ENCODE peak calls at places on chromosome 13, in five cellular contexts. H, G, O, L and F are unnamed samples.

GRCh38 chr13:41186481-41186880 is 7.9 kb downstream of the KBTBD7 start:
- DNase-seq in H (no peak), G (no peak), O (no peak), L (no peak), F (no peak)

GRCh38 chr13:77521595-77522367 is 13.7 kb upstream of the SCEL start:
- DNase-seq in H (peak), G (no peak), O (no peak), L (no peak), F (no peak)

GRCh38 chr13:53129864-53130393 is 101.3 kb downstream of the OLFM4 start:
- DNase-seq in H (no peak), G (no peak), O (no peak), L (no peak), F (no peak)

GRCh38 chr13:26500618-26501320 is 56.7 kb upstream of the WASF3 start:
- DNase-seq in H (no peak), G (no peak), O (no peak), L (no peak), F (no peak)

GRCh38 chr13:23921451-23921888 is 24.2 kb upstream of the C1QTNF9B start:
- DNase-seq in H (no peak), G (no peak), O (no peak), L (peak), F (no peak)

GRCh38 chr13:60134376-60134775 is 29.4 kb downstream of the DIAPH3 start:
- DNase-seq in H (no peak), G (no peak), O (no peak), L (no peak), F (no peak)

GRCh38 chr13:35724480-35724879 is 248.0 kb upstream of the MAB21L1 start:
- DNase-seq in H (no peak), G (no peak), O (no peak), L (no peak), F (no peak)

GRCh38 chr13:99027260-99027659 is 49.4 kb upstream of the DOCK9 start:
- DNase-seq in H (no peak), G (no peak), O (peak), L (no peak), F (peak)

GRCh38 chr13:113814435-113814821 is 49.4 kb downstream of the GAS6 start:
- DNase-seq in H (no peak), G (no peak), O (no peak), L (no peak), F (no peak)

GRCh38 chr13:93388701-93389100 is 162.1 kb downstream of the GPC6 start:
- DNase-seq in H (no peak), G (no peak), O (peak), L (no peak), F (no peak)

GRCh38 chr13:31160857-31161582 is 684 bp downstream of the HSPH1 start:
- DNase-seq in H (peak), G (peak), O (no peak), L (no peak), F (peak)

GRCh38 chr13:113489549-113490495 is 689 bp downstream of the DCUN1D2 start:
- DNase-seq in H (peak), G (peak), O (peak), L (no peak), F (peak)

GRCh38 chr13:109655611-109656010 is 130.8 kb downstream of the IRS2 start:
- DNase-seq in H (no peak), G (no peak), O (no peak), L (no peak), F (no peak)

GRCh38 chr13:23799945-23800344 is 89.3 kb downstream of the MIPEP start:
- DNase-seq in H (no peak), G (no peak), O (no peak), L (no peak), F (no peak)

GRCh38 chr13:113155982-113156655 is 2.3 kb upstream of the PROZ start:
- DNase-seq in H (no peak), G (no peak), O (no peak), L (no peak), F (no peak)

GRCh38 chr13:23620211-23620610 is 50.0 kb downstream of the TNFRSF19 start:
- DNase-seq in H (no peak), G (no peak), O (no peak), L (no peak), F (no peak)

GRCh38 chr13:21060063-21060826 is 1.1 kb downstream of the LATS2 start:
- DNase-seq in H (peak), G (no peak), O (no peak), L (no peak), F (no peak)

GRCh38 chr13:97429681-97430081 is 4.3 kb upstream of the RAP2A start:
- DNase-seq in H (no peak), G (no peak), O (no peak), L (no peak), F (no peak)

GRCh38 chr13:112333756-112334543 is 42.2 kb upstream of the SPACA7 start:
- DNase-seq in H (no peak), G (no peak), O (peak), L (no peak), F (no peak)

GRCh38 chr13:21478881-21479808 is 20.0 kb upstream of the ZDHHC20 start:
- DNase-seq in H (no peak), G (no peak), O (no peak), L (peak), F (no peak)

GRCh38 chr13:112341446-112341845 is 34.7 kb upstream of the SPACA7 start:
- DNase-seq in H (no peak), G (no peak), O (no peak), L (no peak), F (no peak)

GRCh38 chr13:96130818-96131217 is 40.9 kb downstream of the HS6ST3 start:
- DNase-seq in H (no peak), G (no peak), O (no peak), L (no peak), F (no peak)

GRCh38 chr13:37134411-37135041 is 29.1 kb upstream of the CSNK1A1L start:
- DNase-seq in H (no peak), G (no peak), O (no peak), L (no peak), F (no peak)

GRCh38 chr13:112824429-112824828 is 134.6 kb downstream of the ATP11A start:
- DNase-seq in H (no peak), G (no peak), O (no peak), L (no peak), F (no peak)

GRCh38 chr13:38417727-38418126 is 68.1 kb downstream of the UFM1 start:
- DNase-seq in H (no peak), G (no peak), O (no peak), L (no peak), F (no peak)

GRCh38 chr13:61664821-61665705 is 249.4 kb upstream of the PCDH20 start:
- DNase-seq in H (no peak), G (no peak), O (peak), L (peak), F (no peak)